ENCODE peak calls at places on chromosomes 2 and 18, in seven cellular contexts. Z, S, D, I, Y, O and J are unnamed samples.

GRCh38 chr2:28346587-28346986 is 46.1 kb upstream of the FOSL2 start:
- DNase-seq in Z (no peak), S (no peak), D (peak), I (no peak), Y (no peak), O (no peak), J (no peak)

GRCh38 chr2:151634726-151635467 is 99.4 kb downstream of the NEB start:
- DNase-seq in Z (no peak), S (no peak), D (no peak), I (no peak), Y (no peak), O (no peak), J (peak)

GRCh38 chr2:30283931-30284565 is 52.7 kb downstream of the LBH start:
- DNase-seq in Z (no peak), S (no peak), D (no peak), I (no peak), Y (no peak), O (no peak), J (no peak)

GRCh38 chr2:121699421-121700328 is 37.0 kb downstream of the NIFK start:
- DNase-seq in Z (no peak), S (peak), D (peak), I (no peak), Y (no peak), O (peak), J (peak)

GRCh38 chr2:19790291-19790690 is 111.5 kb downstream of the TTC32 start:
- DNase-seq in Z (no peak), S (no peak), D (no peak), I (no peak), Y (no peak), O (no peak), J (no peak)

GRCh38 chr2:174395284-174395968 is at the start of gene SCRN3:
- DNase-seq in Z (peak), S (peak), D (peak), I (peak), Y (peak), O (peak), J (peak)

GRCh38 chr2:8918412-8918811 is 81.0 kb upstream of the KIDINS220 start:
- DNase-seq in Z (no peak), S (no peak), D (no peak), I (no peak), Y (no peak), O (no peak), J (no peak)

GRCh38 chr18:12361770-12362378 is 15.2 kb downstream of the AFG3L2 start:
- DNase-seq in Z (peak), S (no peak), D (no peak), I (peak), Y (no peak), O (peak), J (no peak)

GRCh38 chr18:35949903-35950627 is 22.4 kb upstream of the RMP24 start:
- DNase-seq in Z (peak), S (peak), D (peak), I (peak), Y (peak), O (peak), J (no peak)

GRCh38 chr2:75456111-75456510 is 104.6 kb downstream of the EVA1A start:
- DNase-seq in Z (no peak), S (no peak), D (no peak), I (no peak), Y (no peak), O (no peak), J (no peak)

GRCh38 chr2:190159453-190159852 is 96.9 kb upstream of the MSTN start:
- DNase-seq in Z (no peak), S (no peak), D (no peak), I (no peak), Y (no peak), O (peak), J (no peak)

GRCh38 chr2:26683583-26683982 is 8.9 kb upstream of the KCNK3 start:
- DNase-seq in Z (no peak), S (peak), D (no peak), I (peak), Y (no peak), O (no peak), J (no peak)

GRCh38 chr2:147177449-147177848 is 667.4 kb upstream of the ACVR2A start:
- DNase-seq in Z (no peak), S (no peak), D (no peak), I (no peak), Y (no peak), O (no peak), J (peak)

GRCh38 chr18:72826736-72827135 is 41.1 kb downstream of the NETO1 start:
- DNase-seq in Z (no peak), S (no peak), D (no peak), I (no peak), Y (peak), O (no peak), J (no peak)

GRCh38 chr2:113116100-113116958 is 11.1 kb upstream of the IL1RN start:
- DNase-seq in Z (no peak), S (no peak), D (no peak), I (no peak), Y (no peak), O (no peak), J (no peak)

GRCh38 chr2:128746356-128746755 is 427.7 kb upstream of the HS6ST1 start:
- DNase-seq in Z (no peak), S (no peak), D (peak), I (peak), Y (no peak), O (no peak), J (peak)

GRCh38 chr2:168633200-168633599 is 169.2 kb upstream of the NOSTRIN start:
- DNase-seq in Z (no peak), S (no peak), D (no peak), I (no peak), Y (no peak), O (no peak), J (no peak)

GRCh38 chr18:46260016-46260878 is 156.1 kb downstream of the HAUS1 start:
- DNase-seq in Z (no peak), S (no peak), D (no peak), I (no peak), Y (no peak), O (no peak), J (no peak)

GRCh38 chr2:120641366-120641771 is 94.3 kb upstream of the GLI2 start:
- DNase-seq in Z (no peak), S (no peak), D (no peak), I (no peak), Y (no peak), O (no peak), J (no peak)

GRCh38 chr2:226985227-226985946 is 149.5 kb downstream of the RHBDD1 start:
- DNase-seq in Z (no peak), S (no peak), D (peak), I (no peak), Y (peak), O (peak), J (no peak)

GRCh38 chr2:201059961-201060525 is 11.4 kb downstream of the HYCC2 start:
- DNase-seq in Z (no peak), S (no peak), D (no peak), I (no peak), Y (no peak), O (no peak), J (no peak)

GRCh38 chr2:85893428-85894258 is 4.9 kb upstream of the ST3GAL5 start:
- DNase-seq in Z (no peak), S (no peak), D (no peak), I (no peak), Y (no peak), O (no peak), J (peak)

GRCh38 chr2:148645925-148646559 is 1.5 kb downstream of the EPC2 start:
- DNase-seq in Z (no peak), S (no peak), D (peak), I (no peak), Y (peak), O (peak), J (peak)

GRCh38 chr2:191845876-191846786 is 757 bp downstream of the CAVIN2 start:
- DNase-seq in Z (peak), S (no peak), D (no peak), I (peak), Y (no peak), O (no peak), J (no peak)

GRCh38 chr2:143261986-143262784 is 133.0 kb downstream of the ARHGAP15 start:
- DNase-seq in Z (no peak), S (no peak), D (peak), I (no peak), Y (no peak), O (no peak), J (no peak)

GRCh38 chr2:12693509-12693908 is 23.2 kb upstream of the TRIB2 start:
- DNase-seq in Z (no peak), S (no peak), D (no peak), I (no peak), Y (no peak), O (no peak), J (no peak)

GRCh38 chr2:120845281-120845680 is 109.6 kb downstream of the GLI2 start:
- DNase-seq in Z (peak), S (no peak), D (no peak), I (peak), Y (no peak), O (peak), J (no peak)

GRCh38 chr18:12836551-12836950 is 47.5 kb downstream of the PTPN2 start:
- DNase-seq in Z (no peak), S (no peak), D (no peak), I (no peak), Y (no peak), O (no peak), J (no peak)

GRCh38 chr2:204145197-204146190 is 208.9 kb downstream of the ICOS start:
- DNase-seq in Z (peak), S (peak), D (peak), I (peak), Y (peak), O (peak), J (peak)

GRCh38 chr2:196160101-196160500 is 11.3 kb downstream of the STK17B start:
- DNase-seq in Z (no peak), S (no peak), D (peak), I (no peak), Y (peak), O (peak), J (peak)

GRCh38 chr2:1814061-1814460 is 69.7 kb upstream of the PXDN start:
- DNase-seq in Z (no peak), S (no peak), D (no peak), I (no peak), Y (no peak), O (no peak), J (no peak)

GRCh38 chr2:1854747-1855146 is 110.4 kb upstream of the PXDN start:
- DNase-seq in Z (no peak), S (no peak), D (peak), I (no peak), Y (peak), O (no peak), J (no peak)

GRCh38 chr2:109440507-109441156 is 173.1 kb downstream of the SEPTIN10 start:
- DNase-seq in Z (no peak), S (no peak), D (no peak), I (no peak), Y (no peak), O (no peak), J (no peak)

GRCh38 chr2:143649226-143649625 is 520.0 kb downstream of the ARHGAP15 start:
- DNase-seq in Z (no peak), S (no peak), D (no peak), I (no peak), Y (no peak), O (no peak), J (no peak)

GRCh38 chr18:47772374-47773248 is 157.8 kb downstream of the SMAD2 start:
- DNase-seq in Z (peak), S (peak), D (peak), I (peak), Y (peak), O (peak), J (peak)

GRCh38 chr18:58416704-58417683 is 211.9 kb downstream of the ALPK2 start:
- DNase-seq in Z (no peak), S (no peak), D (no peak), I (no peak), Y (no peak), O (no peak), J (no peak)

GRCh38 chr2:26588576-26588975 is 52.6 kb downstream of the CIB4 start:
- DNase-seq in Z (no peak), S (no peak), D (no peak), I (peak), Y (no peak), O (no peak), J (no peak)

DNA sequence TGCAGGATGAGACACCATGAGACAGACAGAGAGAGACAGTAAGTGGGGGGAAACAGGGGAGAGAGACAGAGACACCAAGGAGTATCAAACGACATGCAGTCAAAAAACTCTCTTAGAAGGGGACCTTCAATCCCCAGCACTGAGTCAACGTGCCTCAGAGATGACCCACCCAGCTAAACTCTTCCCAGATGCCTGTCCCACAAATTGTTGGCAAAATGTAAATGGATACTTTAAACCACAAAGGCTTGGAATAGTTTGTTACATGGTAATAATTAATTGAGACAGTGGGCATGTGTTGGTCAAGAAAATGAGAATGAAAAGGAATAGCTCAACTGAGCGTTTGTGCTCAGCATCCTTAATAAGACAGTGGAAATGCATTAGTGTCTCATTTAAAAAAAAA is 98.3 kb downstream of the GRB14 start:
- DNase-seq in Z (no peak), S (no peak), D (no peak), I (no peak), Y (no peak), O (no peak), J (no peak)
- H3K27ac ChIP-seq in Z (no peak), S (no peak), D (no peak), I (no peak), Y (no peak), O (no peak), J (peak)

DNA sequence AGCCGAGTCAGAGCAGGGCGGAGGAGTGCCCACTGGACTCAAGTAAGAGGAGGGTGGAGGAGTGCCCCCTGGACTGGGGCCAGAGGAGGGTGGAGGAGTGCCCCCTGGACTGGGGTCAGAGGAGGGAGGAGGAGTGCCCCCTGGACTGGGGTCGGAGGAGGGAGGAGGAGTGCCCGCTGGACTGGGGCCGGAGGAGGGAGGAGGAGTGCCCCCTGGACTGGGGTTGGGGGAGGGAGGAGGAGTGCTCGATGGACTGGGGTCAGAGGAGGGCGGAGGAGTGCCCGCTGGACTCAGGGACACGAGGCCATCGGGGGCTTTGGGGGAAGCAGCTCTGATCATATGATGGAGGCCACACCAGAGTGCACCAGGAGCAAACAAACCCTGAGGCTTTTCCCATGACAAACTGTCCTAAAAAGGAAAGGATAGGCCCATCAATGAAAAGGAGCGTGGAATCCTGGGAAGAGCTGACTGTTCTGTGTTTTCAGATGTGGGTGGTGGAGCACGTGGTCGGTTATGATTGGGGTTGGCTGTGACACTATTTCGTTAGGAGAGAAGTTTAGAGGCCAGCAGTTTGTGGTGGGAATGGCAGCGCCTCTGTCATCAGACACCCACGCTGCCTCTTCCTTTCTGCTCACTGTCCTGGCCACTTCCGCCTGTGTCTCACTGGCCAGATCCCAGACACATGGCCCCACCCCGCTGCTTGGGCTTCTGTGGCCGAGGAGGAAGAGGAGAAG is 24.5 kb upstream of the HPCAL1 start:
- DNase-seq in Z (peak), S (no peak), D (no peak), I (peak), Y (no peak), O (peak), J (no peak)
- H3K27ac ChIP-seq in Z (peak), S (peak), D (no peak), I (no peak), Y (no peak), O (no peak), J (no peak)

GRCh38 chr2:218998414-218999002 is 5.3 kb upstream of the CRYBA2 start:
- DNase-seq in Z (no peak), S (no peak), D (no peak), I (no peak), Y (no peak), O (no peak), J (no peak)
- H3K27ac ChIP-seq in Z (no peak), S (no peak), D (no peak), I (no peak), Y (no peak), O (no peak), J (no peak)

DNA sequence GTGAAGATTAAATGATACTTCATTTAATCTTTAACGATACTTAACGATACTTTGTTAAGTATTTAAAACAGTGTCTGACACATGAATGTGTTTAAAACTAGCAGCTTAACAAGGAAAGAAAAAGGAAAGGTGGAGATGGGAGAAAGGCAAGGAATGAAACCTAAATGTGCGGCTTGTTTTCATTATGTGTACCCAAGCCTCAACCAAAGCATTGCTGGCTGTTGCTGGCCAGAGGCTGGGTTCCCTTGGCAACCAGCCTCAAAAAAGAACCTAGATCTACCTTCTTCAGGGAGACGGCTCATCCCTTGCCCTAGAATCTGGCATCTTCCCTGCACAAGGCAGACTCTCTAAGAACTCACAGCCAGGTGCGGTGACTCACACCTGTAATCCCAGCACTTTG is 13.8 kb upstream of the PCBP1 start:
- DNase-seq in Z (no peak), S (no peak), D (no peak), I (no peak), Y (no peak), O (no peak), J (no peak)
- H3K27ac ChIP-seq in Z (no peak), S (no peak), D (no peak), I (no peak), Y (peak), O (no peak), J (no peak)

DNA sequence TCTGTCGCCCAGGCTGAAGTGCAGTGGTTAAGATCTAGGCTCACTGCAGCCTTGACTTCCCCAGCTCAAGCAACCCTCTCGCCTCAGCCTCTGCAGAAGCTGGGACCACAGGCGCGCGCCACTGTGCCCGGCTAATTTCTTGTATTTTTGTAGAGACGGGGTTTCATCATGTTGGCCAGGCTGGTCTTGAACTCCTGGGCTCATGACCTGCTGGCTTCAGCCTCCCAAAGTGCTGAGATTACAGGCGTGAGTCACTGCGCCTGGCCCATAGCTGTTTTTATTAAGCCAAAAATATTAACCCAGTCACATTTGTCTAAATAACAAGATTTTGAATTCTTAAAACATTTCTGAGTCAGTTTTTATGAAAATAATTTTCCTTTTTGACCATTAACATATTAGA is 6.3 kb upstream of the SFT2D3 start:
- DNase-seq in Z (no peak), S (no peak), D (no peak), I (no peak), Y (no peak), O (no peak), J (no peak)
- H3K27ac ChIP-seq in Z (peak), S (no peak), D (no peak), I (no peak), Y (no peak), O (peak), J (no peak)

GRCh38 chr2:38438536-38439225 is 61.6 kb upstream of the ATL2 start:
- DNase-seq in Z (no peak), S (no peak), D (no peak), I (no peak), Y (no peak), O (no peak), J (no peak)
- H3K27ac ChIP-seq in Z (no peak), S (peak), D (no peak), I (no peak), Y (no peak), O (no peak), J (peak)

GRCh38 chr2:119316066-119316465 is 50.6 kb downstream of the C2orf76 start:
- DNase-seq in Z (no peak), S (no peak), D (no peak), I (no peak), Y (no peak), O (no peak), J (no peak)
- H3K27ac ChIP-seq in Z (peak), S (peak), D (no peak), I (no peak), Y (no peak), O (peak), J (no peak)